ENCODE peak calls at places on chromosomes 2 and 18, in ten cellular contexts. B is cardiac muscle cell; R is heart right ventricle; K is stimulated activated CD4-positive, alpha-beta T cell treated with anti-CD3 and anti-CD28 coated beads, Interleukin-15, amount 100 ng/mL, for 24 hours; E is sigmoid colon; O is GM18507; M is activated T-cell treated with anti-CD3 and anti-CD28 coated beads for 24 hours; W is adrenal gland; Y is anterior cingulate cortex; S is HT1080. I is an unnamed sample.

GRCh38 chr2:176001281-176001902 is 675 bp downstream of the LNPK start:
- DNase-seq in M (peak), R (peak), O (no peak), S (peak), K (peak), E (peak), W (peak), B (peak), Y (peak), I (no peak)

GRCh38 chr2:201968476-201968875 is 65.2 kb upstream of the FZD7 start:
- DNase-seq in Y (no peak), O (no peak), E (no peak), M (no peak), R (no peak), K (no peak), B (no peak), W (no peak), S (no peak), I (no peak)

GRCh38 chr18:47075098-47075883 is 39.9 kb upstream of the ELOA2 start:
- DNase-seq in E (no peak), S (peak), Y (no peak), B (peak), K (no peak), M (no peak), O (no peak), W (no peak), R (no peak), I (no peak)

GRCh38 chr2:128543646-128544045 is 225.0 kb upstream of the HS6ST1 start:
- DNase-seq in O (no peak), M (no peak), K (no peak), Y (no peak), S (no peak), B (no peak), W (no peak), R (no peak), E (peak), I (no peak)

GRCh38 chr18:59419386-59419785 is 60.3 kb upstream of the LMAN1 start:
- DNase-seq in O (no peak), W (no peak), B (no peak), K (no peak), E (no peak), S (no peak), M (no peak), R (no peak), Y (no peak), I (no peak)

GRCh38 chr18:12819330-12819729 is 64.7 kb downstream of the PTPN2 start:
- DNase-seq in B (no peak), Y (no peak), R (no peak), W (no peak), E (no peak), O (no peak), M (no peak), K (no peak), S (no peak), I (no peak)

GRCh38 chr2:104804148-104804890 is 49.6 kb upstream of the POU3F3 start:
- DNase-seq in K (no peak), W (no peak), R (no peak), Y (no peak), E (no peak), S (no peak), B (no peak), O (no peak), M (no peak), I (no peak)

GRCh38 chr2:203949228-203949627 is 12.7 kb downstream of the ICOS start:
- DNase-seq in Y (no peak), R (no peak), M (no peak), K (no peak), E (no peak), S (peak), B (no peak), O (no peak), W (no peak), I (no peak)

GRCh38 chr2:240869956-240870875 is 1.6 kb downstream of the AGXT start:
- DNase-seq in R (no peak), M (no peak), Y (no peak), O (no peak), S (no peak), E (peak), W (no peak), K (no peak), B (no peak), I (no peak)

GRCh38 chr18:62105373-62105772 is 81.5 kb downstream of the PIGN start:
- DNase-seq in M (no peak), E (no peak), B (no peak), K (no peak), Y (no peak), O (no peak), R (no peak), W (no peak), S (no peak), I (no peak)

GRCh38 chr2:223618172-223619035 is 16.2 kb upstream of the SCG2 start:
- DNase-seq in K (no peak), O (no peak), R (no peak), W (no peak), Y (no peak), M (no peak), S (no peak), B (peak), E (no peak), I (no peak)

GRCh38 chr2:21467910-21468309 is 344.1 kb downstream of the TDRD15 start:
- DNase-seq in E (no peak), W (no peak), S (peak), M (no peak), R (no peak), K (no peak), O (no peak), B (no peak), Y (no peak), I (no peak)

GRCh38 chr2:238910751-238911351 is 63.0 kb downstream of the TWIST2 start:
- DNase-seq in M (no peak), K (no peak), Y (no peak), E (peak), R (no peak), O (no peak), B (no peak), S (no peak), W (no peak), I (no peak)

GRCh38 chr2:71583876-71584275 is 130.5 kb downstream of the DYSF start:
- DNase-seq in S (peak), W (no peak), R (no peak), K (no peak), E (no peak), B (no peak), O (no peak), Y (no peak), M (no peak), I (no peak)

GRCh38 chr2:121536347-121536746 is 5.7 kb downstream of the RNU4ATAC start:
- DNase-seq in Y (no peak), S (no peak), M (no peak), R (no peak), O (no peak), K (no peak), W (no peak), B (no peak), E (no peak), I (no peak)

GRCh38 chr18:681985-682384 is 24.5 kb downstream of the TYMS start:
- DNase-seq in S (no peak), W (no peak), M (peak), R (no peak), O (no peak), E (no peak), K (peak), Y (no peak), B (no peak), I (no peak)

GRCh38 chr2:187075106-187076070 is 226.4 kb upstream of the ZSWIM2 start:
- DNase-seq in M (no peak), Y (no peak), B (no peak), E (no peak), K (no peak), S (no peak), W (peak), R (no peak), O (no peak), I (no peak)

GRCh38 chr18:42131044-42131939 is 176.3 kb downstream of the PIK3C3 start:
- DNase-seq in K (no peak), O (no peak), R (no peak), W (no peak), B (no peak), M (no peak), S (no peak), Y (no peak), E (no peak), I (no peak)

GRCh38 chr2:219416233-219416598 is 2.0 kb upstream of the DES start:
- DNase-seq in O (no peak), E (no peak), Y (no peak), K (no peak), R (no peak), W (no peak), S (no peak), M (no peak), B (no peak), I (no peak)

GRCh38 chr2:204479557-204479956 is 65.7 kb upstream of the PARD3B start:
- DNase-seq in O (no peak), S (peak), W (no peak), K (peak), B (no peak), E (no peak), Y (no peak), M (no peak), R (no peak), I (no peak)

GRCh38 chr2:21836766-21837543 is 713.2 kb downstream of the TDRD15 start:
- DNase-seq in K (no peak), W (no peak), B (no peak), R (no peak), S (no peak), Y (no peak), E (no peak), M (no peak), O (no peak), I (no peak)

GRCh38 chr2:219207254-219207883 is 787 bp downstream of the ZFAND2B start:
- DNase-seq in Y (no peak), M (no peak), W (no peak), R (no peak), O (no peak), K (no peak), S (no peak), E (peak), B (no peak), I (no peak)

GRCh38 chr2:196902828-196903227 is 23.7 kb downstream of the PGAP1 start:
- DNase-seq in O (no peak), R (no peak), E (no peak), Y (no peak), S (no peak), M (no peak), B (no peak), W (no peak), K (no peak), I (no peak)

GRCh38 chr18:5431836-5432575 is 111.8 kb downstream of the EPB41L3 start:
- DNase-seq in E (no peak), Y (no peak), B (no peak), M (no peak), K (no peak), O (no peak), R (no peak), W (no peak), S (no peak), I (no peak)